ENCODE peak calls at places on chromosomes 1 and 21, in seven cellular contexts. One of them, this sample, is unnamed.

GRCh38 chr1:199959033-199959774 is 68.3 kb upstream of the NR5A2 start:
- DNase-seq in GM06990: no peak
- DNase-seq in keratinocyte: no peak
- DNase-seq in WTC11: no peak
- DNase-seq in endodermal cell: no peak
- DNase-seq in neural crest cell: no peak
- DNase-seq in hepatocyte: no peak
- DNase-seq in this sample: no peak

GRCh38 chr1:204441558-204441957 is 29.9 kb upstream of the PPP1R15B start:
- DNase-seq in neural crest cell: no peak
- DNase-seq in GM06990: no peak
- DNase-seq in hepatocyte: no peak
- DNase-seq in endodermal cell: no peak
- DNase-seq in keratinocyte: no peak
- DNase-seq in WTC11: no peak
- DNase-seq in this sample: no peak

GRCh38 chr1:160726498-160727391 is 12.3 kb upstream of the SLAMF7 start:
- DNase-seq in GM06990: peak; percentile 39
- DNase-seq in neural crest cell: peak; percentile 50
- DNase-seq in WTC11: peak; percentile 69
- DNase-seq in hepatocyte: peak; percentile 90
- DNase-seq in endodermal cell: peak; percentile 89
- DNase-seq in keratinocyte: peak; percentile 56
- DNase-seq in this sample: peak; percentile 78

GRCh38 chr1:203320546-203321272 is 15.4 kb downstream of the BTG2 start:
- DNase-seq in neural crest cell: no peak
- DNase-seq in GM06990: peak; percentile 79
- DNase-seq in hepatocyte: peak; percentile 59
- DNase-seq in WTC11: peak; percentile 63
- DNase-seq in keratinocyte: no peak
- DNase-seq in endodermal cell: peak; percentile 92
- DNase-seq in this sample: no peak

GRCh38 chr1:56200921-56201320 is 378.4 kb downstream of the PLPP3 start:
- DNase-seq in hepatocyte: no peak
- DNase-seq in keratinocyte: no peak
- DNase-seq in WTC11: no peak
- DNase-seq in endodermal cell: no peak
- DNase-seq in GM06990: no peak
- DNase-seq in neural crest cell: no peak
- DNase-seq in this sample: no peak

GRCh38 chr21:42850866-42851391 is 28.4 kb downstream of the WDR4 start:
- DNase-seq in GM06990: no peak
- DNase-seq in endodermal cell: peak; percentile 92
- DNase-seq in keratinocyte: no peak
- DNase-seq in WTC11: peak; percentile 89
- DNase-seq in hepatocyte: no peak
- DNase-seq in neural crest cell: no peak
- DNase-seq in this sample: peak; percentile 20

GRCh38 chr1:32758177-32758794 is 55.7 kb upstream of the SYNC start:
- DNase-seq in GM06990: no peak
- DNase-seq in hepatocyte: no peak
- DNase-seq in keratinocyte: no peak
- DNase-seq in endodermal cell: no peak
- DNase-seq in neural crest cell: no peak
- DNase-seq in WTC11: no peak
- DNase-seq in this sample: no peak

GRCh38 chr1:157099633-157100009 is at the start of gene ETV3L:
- DNase-seq in WTC11: no peak
- DNase-seq in neural crest cell: no peak
- DNase-seq in keratinocyte: no peak
- DNase-seq in GM06990: no peak
- DNase-seq in hepatocyte: no peak
- DNase-seq in endodermal cell: no peak
- DNase-seq in this sample: no peak

GRCh38 chr1:236786453-236786852 is 8.6 kb upstream of the MTR start:
- DNase-seq in neural crest cell: no peak
- DNase-seq in hepatocyte: no peak
- DNase-seq in GM06990: no peak
- DNase-seq in keratinocyte: no peak
- DNase-seq in WTC11: no peak
- DNase-seq in endodermal cell: peak; percentile 40
- DNase-seq in this sample: no peak

GRCh38 chr1:179351281-179351680 is 14.5 kb upstream of the AXDND1 start:
- DNase-seq in GM06990: no peak
- DNase-seq in keratinocyte: no peak
- DNase-seq in neural crest cell: no peak
- DNase-seq in hepatocyte: no peak
- DNase-seq in endodermal cell: no peak
- DNase-seq in WTC11: no peak
- DNase-seq in this sample: no peak

GRCh38 chr1:64967381-64967780 is 1.0 kb upstream of the JAK1 start:
- DNase-seq in hepatocyte: no peak
- DNase-seq in keratinocyte: no peak
- DNase-seq in endodermal cell: no peak
- DNase-seq in GM06990: no peak
- DNase-seq in neural crest cell: no peak
- DNase-seq in WTC11: no peak
- DNase-seq in this sample: no peak

GRCh38 chr1:8120693-8121260 is 94.7 kb upstream of the ERRFI1 start:
- DNase-seq in GM06990: no peak
- DNase-seq in endodermal cell: no peak
- DNase-seq in hepatocyte: no peak
- DNase-seq in keratinocyte: no peak
- DNase-seq in neural crest cell: no peak
- DNase-seq in WTC11: no peak
- DNase-seq in this sample: peak; percentile 69

GRCh38 chr1:916173-917075 is 7.3 kb upstream of the SAMD11 start:
- DNase-seq in endodermal cell: peak; percentile 24
- DNase-seq in neural crest cell: no peak
- DNase-seq in keratinocyte: no peak
- DNase-seq in WTC11: no peak
- DNase-seq in hepatocyte: no peak
- DNase-seq in GM06990: no peak
- DNase-seq in this sample: peak; percentile 0

GRCh38 chr1:192575499-192576189 is at the start of gene RGS1:
- DNase-seq in WTC11: no peak
- DNase-seq in keratinocyte: no peak
- DNase-seq in endodermal cell: no peak
- DNase-seq in GM06990: peak; percentile 74
- DNase-seq in neural crest cell: no peak
- DNase-seq in hepatocyte: no peak
- DNase-seq in this sample: no peak

DNA sequence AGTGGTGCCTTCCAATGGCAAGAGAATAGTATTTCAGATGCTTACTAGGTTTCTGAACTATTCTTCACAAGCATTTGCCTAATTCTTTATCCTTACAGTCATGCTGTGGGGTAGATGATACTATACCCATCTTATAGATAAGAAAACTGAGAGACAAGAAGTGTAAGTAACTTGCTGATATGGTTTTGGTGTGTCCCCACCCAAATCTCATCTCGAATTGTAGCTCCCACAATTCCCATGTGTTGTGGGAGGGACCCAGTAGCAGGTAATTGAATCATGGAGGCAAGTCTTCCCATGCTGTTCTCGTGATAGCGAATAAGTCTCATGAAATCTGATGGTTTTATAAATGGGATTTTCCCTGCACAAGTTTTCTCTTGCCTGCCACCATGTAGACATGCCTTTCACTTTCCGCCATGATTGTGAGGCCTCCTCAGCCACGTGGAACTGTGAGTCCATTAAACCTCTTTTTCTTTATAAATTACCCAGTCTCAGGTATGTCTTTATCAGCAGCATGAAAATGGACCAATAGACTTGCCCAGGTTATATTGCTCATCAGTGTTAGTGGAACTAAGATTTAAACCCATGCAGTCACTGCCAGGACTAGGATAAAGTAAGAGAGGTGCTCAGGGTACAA is 298.7 kb downstream of the GRIK1 start:
- DNase-seq in neural crest cell: no peak
- DNase-seq in GM06990: no peak
- DNase-seq in hepatocyte: no peak
- DNase-seq in WTC11: no peak
- DNase-seq in keratinocyte: no peak
- DNase-seq in endodermal cell: no peak
- DNase-seq in this sample: no peak
- TF ChIP-seq CTCF in neural crest cell: no peak
- TF ChIP-seq CTCF in GM06990: no peak
- TF ChIP-seq CTCF in hepatocyte: no peak
- TF ChIP-seq CTCF in WTC11: no peak
- TF ChIP-seq CTCF in keratinocyte: no peak
- TF ChIP-seq CTCF in endodermal cell: no peak
- TF ChIP-seq CTCF in this sample: no peak

GRCh38 chr1:209095627-209096595 is 487.6 kb upstream of the CAMK1G start:
- DNase-seq in WTC11: no peak
- DNase-seq in endodermal cell: no peak
- DNase-seq in keratinocyte: peak; percentile 68
- DNase-seq in hepatocyte: peak; percentile 55
- DNase-seq in GM06990: no peak
- DNase-seq in neural crest cell: no peak
- DNase-seq in this sample: peak; percentile 52

GRCh38 chr1:209094384-209094783 is 489.1 kb upstream of the CAMK1G start:
- DNase-seq in GM06990: no peak
- DNase-seq in keratinocyte: no peak
- DNase-seq in hepatocyte: no peak
- DNase-seq in neural crest cell: no peak
- DNase-seq in endodermal cell: peak; percentile 57
- DNase-seq in WTC11: no peak
- DNase-seq in this sample: no peak
- TF ChIP-seq CTCF in GM06990: no peak
- TF ChIP-seq CTCF in keratinocyte: no peak
- TF ChIP-seq CTCF in hepatocyte: no peak
- TF ChIP-seq CTCF in neural crest cell: peak; percentile 26
- TF ChIP-seq CTCF in endodermal cell: peak; percentile 72
- TF ChIP-seq CTCF in WTC11: no peak
- TF ChIP-seq CTCF in this sample: no peak

GRCh38 chr1:39928809-39929587 is 25.9 kb upstream of the MFSD2A start:
- DNase-seq in GM06990: no peak
- DNase-seq in hepatocyte: no peak
- DNase-seq in keratinocyte: no peak
- DNase-seq in neural crest cell: no peak
- DNase-seq in WTC11: no peak
- DNase-seq in endodermal cell: no peak
- DNase-seq in this sample: no peak
- TF ChIP-seq CTCF in GM06990: no peak
- TF ChIP-seq CTCF in hepatocyte: no peak
- TF ChIP-seq CTCF in keratinocyte: no peak
- TF ChIP-seq CTCF in neural crest cell: no peak
- TF ChIP-seq CTCF in WTC11: no peak
- TF ChIP-seq CTCF in endodermal cell: no peak
- TF ChIP-seq CTCF in this sample: no peak

GRCh38 chr1:40979241-40980067 is at the start of gene CTPS1:
- DNase-seq in keratinocyte: peak; percentile 83
- DNase-seq in neural crest cell: peak; percentile 91
- DNase-seq in WTC11: peak; percentile 94
- DNase-seq in hepatocyte: peak; percentile 96
- DNase-seq in endodermal cell: peak; percentile 98
- DNase-seq in GM06990: peak; percentile 95
- DNase-seq in this sample: peak; percentile 96
- TF ChIP-seq CTCF in keratinocyte: peak; percentile 49
- TF ChIP-seq CTCF in neural crest cell: peak; percentile 52
- TF ChIP-seq CTCF in WTC11: no peak
- TF ChIP-seq CTCF in hepatocyte: peak; percentile 38
- TF ChIP-seq CTCF in endodermal cell: peak; percentile 70
- TF ChIP-seq CTCF in GM06990: peak; percentile 37
- TF ChIP-seq CTCF in this sample: no peak

DNA sequence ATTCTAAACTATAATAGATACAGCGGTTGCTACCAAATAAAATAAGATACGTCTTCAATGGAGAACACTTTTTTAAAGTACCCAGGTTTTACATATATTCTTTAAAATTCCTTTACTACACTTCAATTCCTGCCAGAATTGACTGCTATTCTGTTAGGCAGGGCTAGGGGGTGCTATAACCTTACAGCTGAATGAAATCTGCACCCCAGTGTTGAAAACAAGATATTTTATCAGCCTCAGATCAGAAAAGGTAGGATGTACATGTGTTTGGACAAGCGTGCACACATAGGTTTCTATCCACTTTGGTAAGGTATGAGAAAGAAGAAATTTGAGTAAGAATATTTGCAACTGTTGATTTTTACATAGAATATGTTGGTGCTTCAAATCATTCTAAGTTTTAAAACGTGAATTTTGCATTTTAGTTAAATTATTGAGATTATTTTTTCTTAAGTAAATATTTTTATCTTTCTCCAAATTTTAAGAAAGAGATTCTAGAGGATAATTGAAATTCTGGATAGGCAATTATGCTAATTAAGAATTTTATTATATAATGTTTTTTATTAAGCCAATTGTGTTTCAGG is 490.8 kb upstream of the ADGRL4 start:
- DNase-seq in WTC11: peak; percentile 36
- DNase-seq in GM06990: no peak
- DNase-seq in endodermal cell: peak; percentile 56
- DNase-seq in keratinocyte: no peak
- DNase-seq in neural crest cell: peak; percentile 31
- DNase-seq in hepatocyte: peak; percentile 62
- DNase-seq in this sample: peak; percentile 65
- TF ChIP-seq CTCF in WTC11: peak; percentile 87
- TF ChIP-seq CTCF in GM06990: peak; percentile 89
- TF ChIP-seq CTCF in endodermal cell: peak; percentile 99
- TF ChIP-seq CTCF in keratinocyte: no peak
- TF ChIP-seq CTCF in neural crest cell: peak; percentile 97
- TF ChIP-seq CTCF in hepatocyte: peak; percentile 96
- TF ChIP-seq CTCF in this sample: peak; percentile 72

GRCh38 chr1:14707774-14708450 is 109.4 kb downstream of the KAZN start:
- DNase-seq in WTC11: no peak
- DNase-seq in GM06990: no peak
- DNase-seq in keratinocyte: no peak
- DNase-seq in endodermal cell: no peak
- DNase-seq in neural crest cell: no peak
- DNase-seq in hepatocyte: no peak
- DNase-seq in this sample: no peak
- TF ChIP-seq CTCF in WTC11: no peak
- TF ChIP-seq CTCF in GM06990: no peak
- TF ChIP-seq CTCF in keratinocyte: no peak
- TF ChIP-seq CTCF in endodermal cell: no peak
- TF ChIP-seq CTCF in neural crest cell: no peak
- TF ChIP-seq CTCF in hepatocyte: no peak
- TF ChIP-seq CTCF in this sample: no peak

DNA sequence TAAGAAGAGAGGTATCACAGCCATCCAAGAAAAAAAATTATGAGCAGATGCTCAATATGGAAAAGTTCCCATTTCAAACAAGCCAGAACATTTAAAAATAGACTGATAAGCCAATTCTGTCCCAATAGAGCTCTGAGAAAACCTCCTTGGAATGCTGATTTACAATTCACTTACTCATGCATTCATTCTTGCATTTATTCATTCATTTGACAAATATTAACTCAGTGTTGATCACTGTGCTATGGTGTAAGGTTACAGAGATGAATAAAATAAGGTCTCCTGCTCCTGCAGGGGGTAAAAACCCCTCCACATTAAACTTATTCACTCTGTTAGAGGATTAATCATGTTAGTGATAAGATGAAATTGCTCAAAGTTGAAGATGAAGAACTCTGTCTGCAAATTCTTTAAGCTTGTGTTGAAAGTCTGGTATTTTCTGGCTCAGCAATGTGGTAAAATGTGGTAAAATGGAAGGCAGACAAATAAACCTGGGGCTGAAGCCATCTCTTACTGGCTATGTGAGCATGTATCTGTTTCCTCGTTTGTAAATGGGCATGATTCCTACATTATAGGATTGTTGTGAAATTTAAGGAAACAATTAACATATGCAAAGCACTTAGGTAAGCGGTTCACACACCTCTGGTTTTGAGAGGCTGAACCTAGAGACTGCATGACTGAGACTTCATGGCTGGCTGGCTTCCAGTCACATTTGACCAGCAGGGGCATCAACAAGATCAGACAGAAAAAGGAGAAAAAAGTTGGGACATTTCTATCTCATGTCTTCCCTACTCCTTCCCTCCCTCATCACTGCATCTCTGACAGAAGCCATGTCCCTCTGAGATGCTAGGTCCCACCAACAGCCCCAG is 45.0 kb upstream of the DAB1 start:
- DNase-seq in neural crest cell: no peak
- DNase-seq in keratinocyte: no peak
- DNase-seq in hepatocyte: no peak
- DNase-seq in GM06990: no peak
- DNase-seq in endodermal cell: peak; percentile 52
- DNase-seq in WTC11: no peak
- DNase-seq in this sample: no peak
- TF ChIP-seq CTCF in neural crest cell: no peak
- TF ChIP-seq CTCF in keratinocyte: no peak
- TF ChIP-seq CTCF in hepatocyte: no peak
- TF ChIP-seq CTCF in GM06990: no peak
- TF ChIP-seq CTCF in endodermal cell: peak; percentile 65
- TF ChIP-seq CTCF in WTC11: no peak
- TF ChIP-seq CTCF in this sample: no peak

This sample was measured in Calu3.